ENCODE peak calls at places on chromosomes 2 and 18, in five cellular contexts. One of them, this sample, is unnamed.

GRCh38 chr18:59448546-59448945 is 89.5 kb upstream of the LMAN1 start:
- DNase-seq in PC-9: no peak
- DNase-seq in stomach: no peak
- DNase-seq in lower lobe of right lung: no peak
- DNase-seq in left ventricle myocardium inferior: no peak
- DNase-seq in this sample: no peak

GRCh38 chr18:75244336-75244735 is 33.7 kb downstream of the TSHZ1 start:
- DNase-seq in lower lobe of right lung: no peak
- DNase-seq in left ventricle myocardium inferior: no peak
- DNase-seq in stomach: no peak
- DNase-seq in PC-9: no peak
- DNase-seq in this sample: no peak

GRCh38 chr2:219688560-219689445 is 61.4 kb downstream of the SLC4A3 start:
- DNase-seq in left ventricle myocardium inferior: no peak
- DNase-seq in PC-9: peak
- DNase-seq in stomach: no peak
- DNase-seq in lower lobe of right lung: no peak
- DNase-seq in this sample: no peak

GRCh38 chr2:38863061-38863695 is 12.6 kb downstream of the DHX57 start:
- DNase-seq in left ventricle myocardium inferior: no peak
- DNase-seq in lower lobe of right lung: no peak
- DNase-seq in stomach: no peak
- DNase-seq in PC-9: no peak
- DNase-seq in this sample: no peak

GRCh38 chr18:35672897-35673296 is 91.4 kb downstream of the GALNT1 start:
- DNase-seq in PC-9: peak
- DNase-seq in lower lobe of right lung: no peak
- DNase-seq in stomach: no peak
- DNase-seq in left ventricle myocardium inferior: no peak
- DNase-seq in this sample: no peak

GRCh38 chr2:23901966-23902942 is 24.7 kb downstream of the ATAD2B start:
- DNase-seq in PC-9: peak
- DNase-seq in lower lobe of right lung: no peak
- DNase-seq in stomach: no peak
- DNase-seq in left ventricle myocardium inferior: no peak
- DNase-seq in this sample: no peak

GRCh38 chr2:119289093-119289492 is 65.5 kb downstream of the STEAP3 start:
- DNase-seq in left ventricle myocardium inferior: no peak
- DNase-seq in lower lobe of right lung: no peak
- DNase-seq in stomach: no peak
- DNase-seq in PC-9: no peak
- DNase-seq in this sample: peak

GRCh38 chr2:175183674-175184073 is 2.2 kb upstream of the ATP5MC3 start:
- DNase-seq in stomach: no peak
- DNase-seq in lower lobe of right lung: no peak
- DNase-seq in left ventricle myocardium inferior: no peak
- DNase-seq in PC-9: no peak
- DNase-seq in this sample: no peak

GRCh38 chr18:48563027-48563426 is 24.2 kb downstream of the CTIF start:
- DNase-seq in left ventricle myocardium inferior: no peak
- DNase-seq in PC-9: no peak
- DNase-seq in stomach: no peak
- DNase-seq in lower lobe of right lung: no peak
- DNase-seq in this sample: no peak

GRCh38 chr2:232624554-232624842 is 8.9 kb upstream of the EFHD1 start:
- DNase-seq in left ventricle myocardium inferior: no peak
- DNase-seq in PC-9: peak
- DNase-seq in lower lobe of right lung: no peak
- DNase-seq in stomach: no peak
- DNase-seq in this sample: no peak

GRCh38 chr2:221443631-221444030 is 128.5 kb downstream of the EPHA4 start:
- DNase-seq in stomach: no peak
- DNase-seq in lower lobe of right lung: no peak
- DNase-seq in PC-9: no peak
- DNase-seq in left ventricle myocardium inferior: no peak
- DNase-seq in this sample: no peak

GRCh38 chr18:52063923-52064322 is 276.1 kb upstream of the DCC start:
- DNase-seq in left ventricle myocardium inferior: no peak
- DNase-seq in lower lobe of right lung: no peak
- DNase-seq in stomach: no peak
- DNase-seq in PC-9: no peak
- DNase-seq in this sample: no peak

GRCh38 chr2:1748176-1748740 is 3.9 kb upstream of the PXDN start:
- DNase-seq in left ventricle myocardium inferior: no peak
- DNase-seq in lower lobe of right lung: no peak
- DNase-seq in stomach: peak
- DNase-seq in PC-9: no peak
- DNase-seq in this sample: no peak

GRCh38 chr2:27729198-27729597 is 42.3 kb upstream of the MRPL33 start:
- DNase-seq in left ventricle myocardium inferior: no peak
- DNase-seq in PC-9: peak
- DNase-seq in lower lobe of right lung: no peak
- DNase-seq in stomach: no peak
- DNase-seq in this sample: no peak
- H3K27ac ChIP-seq in left ventricle myocardium inferior: peak
- H3K27ac ChIP-seq in PC-9: peak
- H3K27ac ChIP-seq in lower lobe of right lung: no peak
- H3K27ac ChIP-seq in stomach: peak
- H3K27ac ChIP-seq in this sample: no peak

GRCh38 chr2:237471457-237472186 is 15.4 kb upstream of the MLPH start:
- DNase-seq in lower lobe of right lung: peak
- DNase-seq in PC-9: peak
- DNase-seq in stomach: peak
- DNase-seq in left ventricle myocardium inferior: no peak
- DNase-seq in this sample: no peak
- TF ChIP-seq CTCF in lower lobe of right lung: peak
- TF ChIP-seq CTCF in PC-9: peak
- TF ChIP-seq CTCF in stomach: no peak
- TF ChIP-seq CTCF in left ventricle myocardium inferior: peak
- TF ChIP-seq CTCF in this sample: peak

GRCh38 chr2:238135601-238136150 is 2.8 kb upstream of the KLHL30 start:
- DNase-seq in PC-9: no peak
- DNase-seq in lower lobe of right lung: peak
- DNase-seq in left ventricle myocardium inferior: no peak
- DNase-seq in stomach: no peak
- DNase-seq in this sample: no peak

GRCh38 chr2:238138331-238139102 is at the start of gene KLHL30:
- DNase-seq in lower lobe of right lung: no peak
- DNase-seq in PC-9: no peak
- DNase-seq in left ventricle myocardium inferior: peak
- DNase-seq in stomach: no peak
- DNase-seq in this sample: no peak

GRCh38 chr2:238139141-238139840 is 823 bp downstream of the KLHL30 start:
- DNase-seq in lower lobe of right lung: no peak
- DNase-seq in PC-9: no peak
- DNase-seq in stomach: no peak
- DNase-seq in left ventricle myocardium inferior: peak
- DNase-seq in this sample: no peak

GRCh38 chr2:238137885-238138284 is 583 bp upstream of the KLHL30 start:
- DNase-seq in lower lobe of right lung: no peak
- DNase-seq in left ventricle myocardium inferior: no peak
- DNase-seq in PC-9: no peak
- DNase-seq in stomach: no peak
- DNase-seq in this sample: no peak

GRCh38 chr2:238136820-238137537 is 1.5 kb upstream of the KLHL30 start:
- DNase-seq in PC-9: peak
- DNase-seq in stomach: no peak
- DNase-seq in left ventricle myocardium inferior: peak
- DNase-seq in lower lobe of right lung: peak
- DNase-seq in this sample: no peak
- H3K27ac ChIP-seq in PC-9: no peak
- H3K27ac ChIP-seq in stomach: no peak
- H3K27ac ChIP-seq in left ventricle myocardium inferior: peak
- H3K27ac ChIP-seq in lower lobe of right lung: no peak
- H3K27ac ChIP-seq in this sample: no peak

GRCh38 chr2:96345868-96346452 is 10.4 kb downstream of the NCAPH start:
- DNase-seq in lower lobe of right lung: no peak
- DNase-seq in left ventricle myocardium inferior: no peak
- DNase-seq in PC-9: no peak
- DNase-seq in stomach: no peak
- DNase-seq in this sample: no peak

GRCh38 chr2:96342085-96342484 is 6.5 kb downstream of the NCAPH start:
- DNase-seq in PC-9: peak
- DNase-seq in stomach: no peak
- DNase-seq in left ventricle myocardium inferior: no peak
- DNase-seq in lower lobe of right lung: no peak
- DNase-seq in this sample: no peak

GRCh38 chr2:96347395-96347794 is 11.8 kb downstream of the NCAPH start:
- DNase-seq in stomach: no peak
- DNase-seq in PC-9: no peak
- DNase-seq in left ventricle myocardium inferior: no peak
- DNase-seq in lower lobe of right lung: no peak
- DNase-seq in this sample: no peak

GRCh38 chr2:96344011-96344410 is 8.4 kb downstream of the NCAPH start:
- DNase-seq in PC-9: no peak
- DNase-seq in lower lobe of right lung: no peak
- DNase-seq in left ventricle myocardium inferior: no peak
- DNase-seq in stomach: no peak
- DNase-seq in this sample: no peak

DNA sequence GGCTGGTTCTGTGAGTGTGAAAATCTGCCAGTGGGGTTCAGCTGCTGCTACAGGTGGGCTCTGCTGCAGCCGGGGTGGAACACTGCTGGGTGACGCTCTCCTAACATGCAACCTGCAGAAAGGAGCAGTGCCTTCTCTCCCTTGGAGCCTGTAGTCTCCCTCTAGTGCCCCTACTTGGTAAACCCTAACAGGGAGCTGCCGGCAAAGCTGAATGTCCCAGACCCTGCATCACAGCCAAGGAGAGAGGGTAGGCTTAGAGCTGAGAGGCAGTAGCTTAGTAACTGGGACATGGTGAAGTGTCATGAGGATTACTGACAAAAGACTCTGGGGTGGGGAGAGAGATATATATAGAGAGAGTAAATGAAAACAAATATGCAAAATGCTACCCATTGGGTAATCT is 9.8 kb downstream of the NCAPH start:
- DNase-seq in left ventricle myocardium inferior: no peak
- DNase-seq in lower lobe of right lung: no peak
- DNase-seq in stomach: no peak
- DNase-seq in PC-9: no peak
- DNase-seq in this sample: no peak
- TF ChIP-seq CTCF in left ventricle myocardium inferior: peak
- TF ChIP-seq CTCF in lower lobe of right lung: no peak
- TF ChIP-seq CTCF in stomach: no peak
- TF ChIP-seq CTCF in PC-9: peak
- TF ChIP-seq CTCF in this sample: no peak

DNA sequence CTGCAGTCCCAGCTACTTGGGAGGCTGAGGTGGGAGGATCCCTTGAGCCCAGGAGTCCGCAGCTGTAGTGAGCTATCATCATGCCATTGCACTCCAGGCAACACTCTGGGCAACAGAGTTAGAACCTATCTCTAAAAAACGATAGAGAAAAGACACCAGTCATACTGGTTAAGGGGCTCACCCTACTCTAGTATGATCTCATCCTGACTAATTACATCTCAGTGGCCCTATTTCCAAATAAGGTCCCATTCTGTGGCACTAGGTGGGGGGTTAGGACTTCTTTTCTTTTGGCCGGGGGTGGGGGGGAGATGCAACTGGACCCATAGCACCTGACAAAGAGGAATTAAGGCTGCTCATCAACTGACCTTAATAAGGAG is 163.2 kb upstream of the NCK2 start:
- DNase-seq in lower lobe of right lung: no peak
- DNase-seq in stomach: no peak
- DNase-seq in PC-9: no peak
- DNase-seq in left ventricle myocardium inferior: no peak
- DNase-seq in this sample: no peak
- H3K27ac ChIP-seq in lower lobe of right lung: no peak
- H3K27ac ChIP-seq in stomach: peak
- H3K27ac ChIP-seq in PC-9: no peak
- H3K27ac ChIP-seq in left ventricle myocardium inferior: no peak
- H3K27ac ChIP-seq in this sample: no peak

DNA sequence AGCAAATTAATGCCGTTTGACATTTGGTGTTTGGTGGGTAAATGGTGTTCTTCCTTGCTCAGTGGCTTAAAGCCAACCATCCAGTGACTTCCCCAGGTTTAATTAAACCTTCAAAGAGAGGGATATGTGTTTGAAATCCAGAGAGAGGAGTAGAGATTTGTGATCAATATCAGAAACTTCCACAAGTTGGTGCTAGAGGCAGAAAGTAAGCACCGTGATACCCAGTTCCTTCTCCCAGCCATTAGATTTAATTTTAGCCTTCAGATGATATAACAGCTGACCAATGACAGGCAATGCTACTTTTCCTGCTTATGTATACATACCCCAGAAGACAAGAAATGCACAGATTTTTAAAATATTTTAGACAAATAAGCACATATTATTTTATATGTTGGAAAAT is 398.5 kb downstream of the CDH2 start:
- DNase-seq in PC-9: no peak
- DNase-seq in left ventricle myocardium inferior: no peak
- DNase-seq in stomach: no peak
- DNase-seq in lower lobe of right lung: no peak
- DNase-seq in this sample: no peak
- TF ChIP-seq CTCF in PC-9: no peak
- TF ChIP-seq CTCF in left ventricle myocardium inferior: peak
- TF ChIP-seq CTCF in stomach: no peak
- TF ChIP-seq CTCF in lower lobe of right lung: no peak
- TF ChIP-seq CTCF in this sample: no peak

GRCh38 chr2:171316220-171316619 is 117.6 kb downstream of the METTL8 start:
- DNase-seq in PC-9: no peak
- DNase-seq in left ventricle myocardium inferior: no peak
- DNase-seq in lower lobe of right lung: no peak
- DNase-seq in stomach: no peak
- DNase-seq in this sample: no peak

GRCh38 chr2:171316755-171317337 is 116.9 kb downstream of the METTL8 start:
- DNase-seq in PC-9: no peak
- DNase-seq in stomach: no peak
- DNase-seq in lower lobe of right lung: no peak
- DNase-seq in left ventricle myocardium inferior: no peak
- DNase-seq in this sample: no peak

GRCh38 chr2:171317492-171318125 is 116.2 kb downstream of the METTL8 start:
- DNase-seq in PC-9: no peak
- DNase-seq in stomach: no peak
- DNase-seq in lower lobe of right lung: no peak
- DNase-seq in left ventricle myocardium inferior: no peak
- DNase-seq in this sample: no peak

GRCh38 chr2:171318463-171318934 is 115.3 kb downstream of the METTL8 start:
- DNase-seq in left ventricle myocardium inferior: no peak
- DNase-seq in stomach: no peak
- DNase-seq in PC-9: no peak
- DNase-seq in lower lobe of right lung: no peak
- DNase-seq in this sample: no peak

GRCh38 chr2:171315781-171316180 is 118.0 kb downstream of the METTL8 start:
- DNase-seq in lower lobe of right lung: no peak
- DNase-seq in stomach: no peak
- DNase-seq in PC-9: no peak
- DNase-seq in left ventricle myocardium inferior: no peak
- DNase-seq in this sample: no peak
- H3K27ac ChIP-seq in lower lobe of right lung: no peak
- H3K27ac ChIP-seq in stomach: no peak
- H3K27ac ChIP-seq in PC-9: no peak
- H3K27ac ChIP-seq in left ventricle myocardium inferior: no peak
- H3K27ac ChIP-seq in this sample: no peak

GRCh38 chr2:58871469-58872142 is 630.5 kb upstream of the FANCL start:
- DNase-seq in left ventricle myocardium inferior: no peak
- DNase-seq in stomach: no peak
- DNase-seq in lower lobe of right lung: no peak
- DNase-seq in PC-9: no peak
- DNase-seq in this sample: no peak
- TF ChIP-seq CTCF in left ventricle myocardium inferior: no peak
- TF ChIP-seq CTCF in stomach: no peak
- TF ChIP-seq CTCF in lower lobe of right lung: no peak
- TF ChIP-seq CTCF in PC-9: peak
- TF ChIP-seq CTCF in this sample: no peak

This sample was measured in esophagus muscularis mucosa.